ENCODE peak calls at places on chromosomes 4 and X, in four cellular contexts. One of them, this sample, is unnamed.

GRCh38 chr4:71360844-71361243 is 22.0 kb downstream of the SLC4A4 start:
- DNase-seq in M059J: no peak
- DNase-seq in activated CD4-positive, alpha-beta T cell treated with anti-CD3 and anti-CD28 coated beads, Interleukin-2, amount 50 U/mL, for 1 hour: no peak
- DNase-seq in NCI-H1417: no peak
- DNase-seq in this sample: no peak

GRCh38 chr4:101345596-101346311 is 1.6 kb downstream of the PPP3CA start:
- DNase-seq in M059J: peak
- DNase-seq in activated CD4-positive, alpha-beta T cell treated with anti-CD3 and anti-CD28 coated beads, Interleukin-2, amount 50 U/mL, for 1 hour: peak
- DNase-seq in NCI-H1417: peak
- DNase-seq in this sample: peak

GRCh38 chrX:72037601-72038000 is 94.1 kb downstream of the RTL5 start:
- DNase-seq in M059J: no peak
- DNase-seq in activated CD4-positive, alpha-beta T cell treated with anti-CD3 and anti-CD28 coated beads, Interleukin-2, amount 50 U/mL, for 1 hour: no peak
- DNase-seq in NCI-H1417: no peak
- DNase-seq in this sample: no peak

GRCh38 chr4:158810487-158811215 is 41.8 kb downstream of the FNIP2 start:
- DNase-seq in M059J: peak
- DNase-seq in activated CD4-positive, alpha-beta T cell treated with anti-CD3 and anti-CD28 coated beads, Interleukin-2, amount 50 U/mL, for 1 hour: no peak
- DNase-seq in NCI-H1417: peak
- DNase-seq in this sample: no peak

GRCh38 chr4:1532549-1533395 is 126.5 kb upstream of the NKX1-1 start:
- DNase-seq in M059J: no peak
- DNase-seq in activated CD4-positive, alpha-beta T cell treated with anti-CD3 and anti-CD28 coated beads, Interleukin-2, amount 50 U/mL, for 1 hour: no peak
- DNase-seq in NCI-H1417: no peak
- DNase-seq in this sample: no peak

GRCh38 chr4:47535567-47536147 is 50.6 kb downstream of the ATP10D start:
- DNase-seq in M059J: no peak
- DNase-seq in activated CD4-positive, alpha-beta T cell treated with anti-CD3 and anti-CD28 coated beads, Interleukin-2, amount 50 U/mL, for 1 hour: no peak
- DNase-seq in NCI-H1417: no peak
- DNase-seq in this sample: no peak

GRCh38 chr4:122765702-122766352 is 33.3 kb downstream of the BBS12 start:
- DNase-seq in M059J: peak
- DNase-seq in activated CD4-positive, alpha-beta T cell treated with anti-CD3 and anti-CD28 coated beads, Interleukin-2, amount 50 U/mL, for 1 hour: no peak
- DNase-seq in NCI-H1417: no peak
- DNase-seq in this sample: no peak

GRCh38 chr4:73257995-73258667 is 467 bp downstream of the ANKRD17 start:
- DNase-seq in M059J: no peak
- DNase-seq in activated CD4-positive, alpha-beta T cell treated with anti-CD3 and anti-CD28 coated beads, Interleukin-2, amount 50 U/mL, for 1 hour: no peak
- DNase-seq in NCI-H1417: no peak
- DNase-seq in this sample: no peak

GRCh38 chr4:68871772-68872441 is 56.1 kb downstream of the UGT2B10 start:
- DNase-seq in M059J: no peak
- DNase-seq in activated CD4-positive, alpha-beta T cell treated with anti-CD3 and anti-CD28 coated beads, Interleukin-2, amount 50 U/mL, for 1 hour: no peak
- DNase-seq in NCI-H1417: peak
- DNase-seq in this sample: no peak

GRCh38 chr4:3402409-3403103 is 39.2 kb upstream of the HGFAC start:
- DNase-seq in M059J: peak
- DNase-seq in activated CD4-positive, alpha-beta T cell treated with anti-CD3 and anti-CD28 coated beads, Interleukin-2, amount 50 U/mL, for 1 hour: no peak
- DNase-seq in NCI-H1417: no peak
- DNase-seq in this sample: no peak

GRCh38 chrX:69538321-69538876 is 34.3 kb downstream of the NALF2 start:
- DNase-seq in M059J: peak
- DNase-seq in activated CD4-positive, alpha-beta T cell treated with anti-CD3 and anti-CD28 coated beads, Interleukin-2, amount 50 U/mL, for 1 hour: peak
- DNase-seq in NCI-H1417: peak
- DNase-seq in this sample: peak

GRCh38 chr4:11073621-11074051 is 355.1 kb downstream of the HS3ST1 start:
- DNase-seq in M059J: peak
- DNase-seq in activated CD4-positive, alpha-beta T cell treated with anti-CD3 and anti-CD28 coated beads, Interleukin-2, amount 50 U/mL, for 1 hour: no peak
- DNase-seq in NCI-H1417: no peak
- DNase-seq in this sample: no peak

GRCh38 chr4:25441519-25442117 is 64.6 kb downstream of the ANAPC4 start:
- DNase-seq in M059J: peak
- DNase-seq in activated CD4-positive, alpha-beta T cell treated with anti-CD3 and anti-CD28 coated beads, Interleukin-2, amount 50 U/mL, for 1 hour: no peak
- DNase-seq in NCI-H1417: peak
- DNase-seq in this sample: peak

GRCh38 chr4:80266267-80266901 is at the start of gene FGF5:
- DNase-seq in M059J: peak
- DNase-seq in activated CD4-positive, alpha-beta T cell treated with anti-CD3 and anti-CD28 coated beads, Interleukin-2, amount 50 U/mL, for 1 hour: no peak
- DNase-seq in NCI-H1417: peak
- DNase-seq in this sample: peak

GRCh38 chrX:38494239-38494823 is 67.0 kb upstream of the TSPAN7 start:
- DNase-seq in M059J: no peak
- DNase-seq in activated CD4-positive, alpha-beta T cell treated with anti-CD3 and anti-CD28 coated beads, Interleukin-2, amount 50 U/mL, for 1 hour: no peak
- DNase-seq in NCI-H1417: no peak
- DNase-seq in this sample: no peak

GRCh38 chr4:124943145-124943889 is 230.8 kb upstream of the ANKRD50 start:
- DNase-seq in M059J: no peak
- DNase-seq in activated CD4-positive, alpha-beta T cell treated with anti-CD3 and anti-CD28 coated beads, Interleukin-2, amount 50 U/mL, for 1 hour: no peak
- DNase-seq in NCI-H1417: no peak
- DNase-seq in this sample: no peak

GRCh38 chrX:125681507-125681906 is 361.8 kb downstream of the TEX13C start:
- DNase-seq in M059J: no peak
- DNase-seq in activated CD4-positive, alpha-beta T cell treated with anti-CD3 and anti-CD28 coated beads, Interleukin-2, amount 50 U/mL, for 1 hour: no peak
- DNase-seq in NCI-H1417: no peak
- DNase-seq in this sample: no peak

GRCh38 chr4:121217385-121217784 is 53.3 kb upstream of the TNIP3 start:
- DNase-seq in M059J: peak
- DNase-seq in activated CD4-positive, alpha-beta T cell treated with anti-CD3 and anti-CD28 coated beads, Interleukin-2, amount 50 U/mL, for 1 hour: no peak
- DNase-seq in NCI-H1417: no peak
- DNase-seq in this sample: no peak

GRCh38 chr4:185039508-185040273 is 21.4 kb downstream of the HELT start:
- DNase-seq in M059J: peak
- DNase-seq in activated CD4-positive, alpha-beta T cell treated with anti-CD3 and anti-CD28 coated beads, Interleukin-2, amount 50 U/mL, for 1 hour: peak
- DNase-seq in NCI-H1417: peak
- DNase-seq in this sample: peak

This sample was measured in endothelial cell.